ENCODE peak calls at places on chromosomes 2 and 18, in seven cellular contexts. W is BJ; B is endodermal cell; I is NCI-H774; Z is GM23338; V is AG20443; N is stimulated activated CD4-positive, alpha-beta T cell treated with anti-CD3 and anti-CD28 coated beads, Interleukin-15, amount 100 ng/mL, for 1 hour. X is an unnamed sample.

GRCh38 chr2:12486205-12487118 is 230.3 kb upstream of the TRIB2 start:
- DNase-seq in N (no peak), W (no peak), I (no peak), V (no peak), Z (peak), B (peak), X (no peak)

GRCh38 chr2:109435866-109436634 is 177.7 kb downstream of the SEPTIN10 start:
- DNase-seq in I (no peak), N (no peak), Z (no peak), W (no peak), V (peak), B (no peak), X (no peak)

GRCh38 chr2:223020971-223021675 is 30.9 kb upstream of the KCNE4 start:
- DNase-seq in V (no peak), W (no peak), B (no peak), N (no peak), I (no peak), Z (no peak), X (no peak)

GRCh38 chr2:238391042-238391441 is 35.7 kb upstream of the ASB1 start:
- DNase-seq in V (no peak), Z (no peak), B (no peak), N (no peak), I (no peak), W (no peak), X (no peak)

GRCh38 chr2:241975593-241976284 is 106.2 kb downstream of the RTP5 start:
- DNase-seq in N (no peak), V (no peak), I (no peak), W (no peak), Z (no peak), B (no peak), X (no peak)

GRCh38 chr2:239943571-239943970 is 81.6 kb downstream of the NDUFA10 start:
- DNase-seq in V (no peak), N (no peak), Z (no peak), W (no peak), B (no peak), I (no peak), X (no peak)

GRCh38 chr18:5285326-5285725 is 10.2 kb downstream of the ZBTB14 start:
- DNase-seq in Z (no peak), W (no peak), B (no peak), V (no peak), N (no peak), I (peak), X (no peak)

GRCh38 chr2:1101982-1102381 is 151.3 kb downstream of the SNTG2 start:
- DNase-seq in B (no peak), N (no peak), W (no peak), I (no peak), Z (no peak), V (no peak), X (peak)

GRCh38 chr2:41867553-41867952 is 180.3 kb upstream of the PKDCC start:
- DNase-seq in Z (no peak), W (no peak), N (no peak), I (no peak), V (peak), B (no peak), X (no peak)

GRCh38 chr2:62698653-62699052 is 6.9 kb upstream of the EHBP1 start:
- DNase-seq in I (no peak), B (no peak), V (peak), N (no peak), Z (no peak), W (no peak), X (no peak)

GRCh38 chr2:11745613-11746375 is 638 bp upstream of the LPIN1 start:
- DNase-seq in W (no peak), I (no peak), B (no peak), Z (no peak), N (no peak), V (no peak), X (no peak)

GRCh38 chr2:200860092-200860795 is 4.2 kb downstream of the CLK1 start:
- DNase-seq in V (peak), I (no peak), N (no peak), B (no peak), W (no peak), Z (peak), X (no peak)

GRCh38 chr2:237483018-237483731 is 3.9 kb upstream of the MLPH start:
- DNase-seq in I (no peak), N (no peak), B (peak), V (peak), W (no peak), Z (no peak), X (no peak)

GRCh38 chr2:75381032-75381431 is 179.7 kb downstream of the EVA1A start:
- DNase-seq in W (no peak), B (no peak), I (no peak), V (no peak), Z (peak), N (no peak), X (no peak)

GRCh38 chr2:54471221-54471711 is 15.1 kb downstream of the SPTBN1 start:
- DNase-seq in N (no peak), I (no peak), B (no peak), Z (no peak), W (peak), V (peak), X (no peak)

GRCh38 chr18:9596843-9597242 is 17.5 kb downstream of the PPP4R1 start:
- DNase-seq in Z (no peak), W (no peak), B (no peak), V (no peak), I (no peak), N (no peak), X (no peak)

GRCh38 chr2:241897231-241897916 is 27.8 kb downstream of the RTP5 start:
- DNase-seq in V (no peak), B (no peak), Z (no peak), W (no peak), N (no peak), I (no peak), X (peak)

GRCh38 chr2:73268831-73269685 is 15.2 kb downstream of the FBXO41 start:
- DNase-seq in V (peak), B (peak), Z (peak), I (peak), W (no peak), N (peak), X (peak)

X was measured in H9.